ENCODE peak calls at places on chromosome 15, in six cellular contexts. W is neural crest cell, J is substantia nigra, R is C1 segment of cervical spinal cord, T is dermis microvascular lymphatic vessel endothelial cell, G is body of pancreas. N is an unnamed sample.
A peak's percentile ranks its signal among the peaks of the same experiment; 100 is the strongest.

GRCh38 chr15:94263341-94264273 is 32.2 kb downstream of the MCTP2 start:
- DNase-seq in W (no peak), J (no peak), R (no peak), T (no peak), G (no peak), N (no peak)

GRCh38 chr15:75677601-75678323 is 30.1 kb downstream of the SNX33 start:
- DNase-seq in W (no peak), J (no peak), R (no peak), T (no peak), G (no peak), N (no peak)

GRCh38 chr15:55118341-55118740 is 78.4 kb downstream of the RSL24D1 start:
- DNase-seq in W (no peak), J (no peak), R (no peak), T (no peak), G (no peak), N (no peak)

GRCh38 chr15:42145546-42146455 is 10.6 kb downstream of the PLA2G4F start:
- DNase-seq in W (no peak), J (no peak), R (no peak), T (no peak), G (no peak), N (no peak)

GRCh38 chr15:81301815-81302399 is 22.0 kb downstream of the STARD5 start:
- DNase-seq in W (no peak), J (peak; percentile 25), R (no peak), T (no peak), G (peak; percentile 63), N (no peak)

GRCh38 chr15:69869881-69870465 is 227.7 kb downstream of the TLE3 start:
- DNase-seq in W (no peak), J (no peak), R (no peak), T (no peak), G (no peak), N (no peak)

GRCh38 chr15:41914406-41914805 is 20.6 kb upstream of the SPTBN5 start:
- DNase-seq in W (no peak), J (no peak), R (no peak), T (no peak), G (no peak), N (no peak)

GRCh38 chr15:85047271-85047948 is 65.8 kb downstream of the PDE8A start:
- DNase-seq in W (no peak), J (no peak), R (no peak), T (peak; percentile 99), G (peak; percentile 39), N (no peak)

GRCh38 chr15:96047255-96047931 is 283.1 kb upstream of the NR2F2 start:
- DNase-seq in W (no peak), J (no peak), R (no peak), T (peak; percentile 77), G (no peak), N (no peak)

GRCh38 chr15:91954211-91954804 is 100.8 kb downstream of the SLCO3A1 start:
- DNase-seq in W (no peak), J (no peak), R (no peak), T (no peak), G (no peak), N (no peak)

N was measured in activated T-helper 9 cell treated with anti-CD3 and anti-CD28 coated beads, Interleukin-2, amount 50 U/mL, for 16 hours.